ENCODE peak calls at places on chromosomes 1 and 21, in seven cellular contexts. C, F, Y, L, E, U and Q are unnamed samples.
A peak's percentile ranks its signal among the peaks of the same experiment; 100 is the strongest.

GRCh38 chr1:167784876-167785550 is 63.2 kb downstream of the MPZL1 start:
- DNase-seq in C (no peak), F (no peak), Y (peak; percentile 30), L (no peak), E (no peak), U (no peak), Q (no peak)

GRCh38 chr1:207181838-207182237 is 77.8 kb downstream of the C4BPA start:
- DNase-seq in C (no peak), F (no peak), Y (no peak), L (no peak), E (no peak), U (no peak), Q (no peak)

GRCh38 chr1:194225781-194226180 is 1039.4 kb upstream of the B3GALT2 start:
- DNase-seq in C (no peak), F (no peak), Y (no peak), L (no peak), E (no peak), U (no peak), Q (no peak)

GRCh38 chr21:43277481-43278351 is 108.9 kb downstream of the CRYAA start:
- DNase-seq in C (no peak), F (no peak), Y (no peak), L (no peak), E (peak; percentile 58), U (no peak), Q (no peak)

GRCh38 chr1:65265296-65266271 is 43.8 kb upstream of the DNAJC6 start:
- DNase-seq in C (no peak), F (no peak), Y (no peak), L (no peak), E (peak; percentile 54), U (no peak), Q (no peak)

GRCh38 chr1:201137579-201138310 is 10.8 kb upstream of the ASCL5 start:
- DNase-seq in C (no peak), F (no peak), Y (peak; percentile 97), L (no peak), E (peak; percentile 37), U (peak; percentile 71), Q (no peak)

GRCh38 chr1:227891223-227891954 is 56.3 kb downstream of the WNT9A start:
- DNase-seq in C (no peak), F (peak; percentile 50), Y (no peak), L (no peak), E (no peak), U (peak; percentile 11), Q (no peak)

GRCh38 chr1:165375623-165376022 is 19.1 kb upstream of the LMX1A start:
- DNase-seq in C (no peak), F (no peak), Y (no peak), L (no peak), E (no peak), U (no peak), Q (no peak)

GRCh38 chr21:27268290-27268689 is 301.4 kb upstream of the ADAMTS5 start:
- DNase-seq in C (no peak), F (no peak), Y (peak; percentile 57), L (no peak), E (no peak), U (no peak), Q (no peak)

GRCh38 chr1:227918736-227919135 is 29.0 kb downstream of the WNT9A start:
- DNase-seq in C (no peak), F (no peak), Y (no peak), L (no peak), E (no peak), U (no peak), Q (no peak)

GRCh38 chr21:36454079-36454478 is 25.8 kb downstream of the CLDN14 start:
- DNase-seq in C (no peak), F (no peak), Y (no peak), L (no peak), E (no peak), U (no peak), Q (no peak)

GRCh38 chr1:236997882-236998281 is 6.4 kb downstream of the MT1HL1 start:
- DNase-seq in C (no peak), F (no peak), Y (no peak), L (no peak), E (peak; percentile 89), U (no peak), Q (no peak)

GRCh38 chr1:88150330-88150729 is 533.7 kb upstream of the PKN2 start:
- DNase-seq in C (no peak), F (no peak), Y (no peak), L (no peak), E (no peak), U (no peak), Q (no peak)

GRCh38 chr1:200775850-200776249 is 37.2 kb downstream of the CAMSAP2 start:
- DNase-seq in C (no peak), F (no peak), Y (no peak), L (no peak), E (no peak), U (no peak), Q (no peak)

GRCh38 chr1:181482001-181482430 is 1.3 kb upstream of the CACNA1E start:
- DNase-seq in C (no peak), F (no peak), Y (no peak), L (no peak), E (no peak), U (no peak), Q (no peak)

GRCh38 chr1:195584870-195585624 is 1023.2 kb downstream of the KCNT2 start:
- DNase-seq in C (no peak), F (no peak), Y (peak; percentile 15), L (no peak), E (no peak), U (no peak), Q (no peak)

GRCh38 chr1:50458507-50458906 is 35.3 kb upstream of the DMRTA2 start:
- DNase-seq in C (no peak), F (no peak), Y (no peak), L (no peak), E (no peak), U (no peak), Q (no peak)

GRCh38 chr1:36511804-36512798 is 29.4 kb upstream of the CSF3R start:
- DNase-seq in C (no peak), F (no peak), Y (no peak), L (no peak), E (no peak), U (no peak), Q (no peak)

GRCh38 chr1:206507395-206508129 is at the start of gene RASSF5:
- DNase-seq in C (peak; percentile 73), F (peak; percentile 86), Y (peak; percentile 41), L (peak; percentile 27), E (peak; percentile 93), U (peak; percentile 76), Q (peak; percentile 82)

GRCh38 chr1:215277537-215277936 is 195.0 kb downstream of the KCNK2 start:
- DNase-seq in C (no peak), F (no peak), Y (peak; percentile 64), L (no peak), E (no peak), U (no peak), Q (no peak)

GRCh38 chr1:184486761-184487445 is 100.1 kb downstream of the C1orf21 start:
- DNase-seq in C (no peak), F (no peak), Y (no peak), L (no peak), E (no peak), U (no peak), Q (no peak)

GRCh38 chr1:181126871-181127587 is 38.5 kb downstream of the IER5 start:
- DNase-seq in C (no peak), F (no peak), Y (no peak), L (no peak), E (no peak), U (no peak), Q (peak; percentile 74)

GRCh38 chr1:219810451-219810850 is 117.9 kb downstream of the SLC30A10 start:
- DNase-seq in C (no peak), F (no peak), Y (no peak), L (no peak), E (no peak), U (no peak), Q (no peak)

GRCh38 chr1:164524810-164525209 is 34.2 kb upstream of the PBX1 start:
- DNase-seq in C (no peak), F (no peak), Y (peak; percentile 4), L (no peak), E (no peak), U (no peak), Q (no peak)

GRCh38 chr1:11417162-11417561 is 61.8 kb upstream of the DISP3 start:
- DNase-seq in C (no peak), F (no peak), Y (no peak), L (no peak), E (no peak), U (no peak), Q (no peak)

GRCh38 chr21:31524140-31524539 is 135.4 kb upstream of the SOD1 start:
- DNase-seq in C (no peak), F (no peak), Y (no peak), L (no peak), E (no peak), U (no peak), Q (no peak)

GRCh38 chr1:204469304-204469703 is 25.3 kb downstream of the PIK3C2B start:
- DNase-seq in C (no peak), F (no peak), Y (no peak), L (no peak), E (no peak), U (no peak), Q (no peak)

DNA sequence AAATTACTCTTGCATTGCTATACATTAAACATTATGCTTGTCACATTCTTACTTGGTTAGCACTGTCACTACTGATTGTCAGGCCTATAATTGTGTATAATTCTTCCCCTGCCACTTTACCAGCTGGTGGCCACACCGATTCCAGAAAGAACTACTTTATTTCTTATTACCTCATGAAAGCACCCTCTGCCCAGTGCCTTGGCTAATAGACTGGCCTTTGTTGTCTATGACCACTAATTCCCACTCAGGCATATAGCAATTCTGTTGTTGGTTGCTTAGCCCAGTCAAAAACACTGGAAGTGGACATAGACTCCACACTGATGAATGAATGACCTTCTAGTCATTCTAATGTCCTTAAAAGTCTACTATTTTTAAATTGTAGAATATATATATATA is 35.6 kb downstream of the MRPL39 start:
- DNase-seq in C (no peak), F (no peak), Y (no peak), L (no peak), E (no peak), U (no peak), Q (no peak)
- TF ChIP-seq POLR2A in C (no peak), F (no peak), Y (no peak), L (no peak), E (no peak), U (no peak), Q (no peak)

GRCh38 chr1:101302831-101303511 is 66.2 kb downstream of the S1PR1 start:
- DNase-seq in C (no peak), F (no peak), Y (peak; percentile 54), L (no peak), E (no peak), U (no peak), Q (no peak)
- TF ChIP-seq POLR2A in C (no peak), F (no peak), Y (no peak), L (no peak), E (no peak), U (no peak), Q (no peak)

GRCh38 chr1:186164773-186165172 is 210.3 kb downstream of the TPR start:
- DNase-seq in C (no peak), F (no peak), Y (no peak), L (no peak), E (no peak), U (no peak), Q (no peak)

GRCh38 chr1:186167096-186167668 is 207.9 kb downstream of the TPR start:
- DNase-seq in C (no peak), F (no peak), Y (no peak), L (no peak), E (no peak), U (no peak), Q (no peak)

GRCh38 chr1:186165303-186165702 is 209.8 kb downstream of the TPR start:
- DNase-seq in C (no peak), F (no peak), Y (peak; percentile 13), L (no peak), E (no peak), U (no peak), Q (no peak)
- TF ChIP-seq POLR2A in C (no peak), F (no peak), Y (no peak), L (no peak), E (no peak), U (no peak), Q (no peak)

GRCh38 chr1:155911156-155912055 is at the start of gene RIT1:
- DNase-seq in C (peak; percentile 84), F (peak; percentile 76), Y (peak; percentile 72), L (peak; percentile 62), E (peak; percentile 83), U (peak; percentile 84), Q (peak; percentile 92)
- TF ChIP-seq POLR2A in C (peak; percentile 55), F (no peak), Y (peak; percentile 62), L (no peak), E (peak; percentile 65), U (peak; percentile 63), Q (peak; percentile 17)